ENCODE peak calls at places on chromosomes 6 and 20, in five cellular contexts. One of them, this sample, is unnamed.

GRCh38 chr20:49790077-49790798 is 22.4 kb upstream of the SLC9A8 start:
- DNase-seq in LoVo: no peak
- DNase-seq in CD4-positive, alpha-beta T cell: no peak
- DNase-seq in cardiac septum: no peak
- DNase-seq in glutamatergic neuron: no peak
- DNase-seq in this sample: no peak

GRCh38 chr6:110315856-110316398 is 42.2 kb downstream of the METTL24 start:
- DNase-seq in glutamatergic neuron: no peak
- DNase-seq in cardiac septum: no peak
- DNase-seq in CD4-positive, alpha-beta T cell: no peak
- DNase-seq in LoVo: no peak
- DNase-seq in this sample: no peak

GRCh38 chr6:139996253-139996834 is 621.9 kb upstream of the CITED2 start:
- DNase-seq in LoVo: no peak
- DNase-seq in cardiac septum: no peak
- DNase-seq in glutamatergic neuron: no peak
- DNase-seq in CD4-positive, alpha-beta T cell: no peak
- DNase-seq in this sample: no peak

GRCh38 chr6:30781697-30782424 is 37.5 kb upstream of the IER3 start:
- DNase-seq in CD4-positive, alpha-beta T cell: no peak
- DNase-seq in LoVo: peak
- DNase-seq in cardiac septum: peak
- DNase-seq in glutamatergic neuron: peak
- DNase-seq in this sample: no peak

GRCh38 chr20:1811621-1812498 is 83.3 kb upstream of the SIRPA start:
- DNase-seq in glutamatergic neuron: no peak
- DNase-seq in LoVo: no peak
- DNase-seq in CD4-positive, alpha-beta T cell: no peak
- DNase-seq in cardiac septum: no peak
- DNase-seq in this sample: peak

GRCh38 chr20:58712823-58713731 is 20.5 kb downstream of the NPEPL1 start:
- DNase-seq in CD4-positive, alpha-beta T cell: peak
- DNase-seq in cardiac septum: peak
- DNase-seq in glutamatergic neuron: no peak
- DNase-seq in LoVo: no peak
- DNase-seq in this sample: peak

GRCh38 chr20:38131588-38132121 is 33.4 kb downstream of the TGM2 start:
- DNase-seq in LoVo: no peak
- DNase-seq in glutamatergic neuron: no peak
- DNase-seq in cardiac septum: peak
- DNase-seq in CD4-positive, alpha-beta T cell: no peak
- DNase-seq in this sample: no peak

GRCh38 chr20:17024513-17025105 is 202.2 kb upstream of the PCSK2 start:
- DNase-seq in LoVo: peak
- DNase-seq in glutamatergic neuron: no peak
- DNase-seq in cardiac septum: no peak
- DNase-seq in CD4-positive, alpha-beta T cell: no peak
- DNase-seq in this sample: no peak

GRCh38 chr6:16222826-16223225 is 15.6 kb upstream of the GMPR start:
- DNase-seq in LoVo: no peak
- DNase-seq in cardiac septum: no peak
- DNase-seq in glutamatergic neuron: no peak
- DNase-seq in CD4-positive, alpha-beta T cell: no peak
- DNase-seq in this sample: no peak

GRCh38 chr6:113693866-113694265 is 163.3 kb upstream of the MARCKS start:
- DNase-seq in glutamatergic neuron: no peak
- DNase-seq in cardiac septum: no peak
- DNase-seq in LoVo: peak
- DNase-seq in CD4-positive, alpha-beta T cell: no peak
- DNase-seq in this sample: no peak